ENCODE peak calls at places on chromosomes 5 and 9, in eight cellular contexts. H, I, X, J, C, A, V and R are unnamed samples.

GRCh38 chr5:120706877-120707276 is 242.8 kb downstream of the PRR16 start:
- DNase-seq in H (no peak), I (no peak), X (no peak), J (no peak), C (no peak), A (no peak), V (no peak), R (no peak)

GRCh38 chr5:160477266-160477970 is 55.8 kb downstream of the PTTG1 start:
- DNase-seq in H (no peak), I (no peak), X (peak; percentile 31), J (no peak), C (no peak), A (no peak), V (no peak), R (no peak)

GRCh38 chr9:21708225-21708624 is 94.2 kb upstream of the MTAP start:
- DNase-seq in H (no peak), I (no peak), X (no peak), J (no peak), C (no peak), A (no peak), V (no peak), R (no peak)

GRCh38 chr5:141934099-141934844 is 10.6 kb downstream of the DELE1 start:
- DNase-seq in H (no peak), I (no peak), X (no peak), J (no peak), C (no peak), A (peak; percentile 53), V (no peak), R (no peak)

GRCh38 chr9:127155314-127155713 is 32.9 kb upstream of the ANGPTL2 start:
- DNase-seq in H (no peak), I (no peak), X (no peak), J (no peak), C (no peak), A (no peak), V (no peak), R (no peak)

GRCh38 chr5:127919818-127920217 is 163.7 kb upstream of the SLC12A2 start:
- DNase-seq in H (no peak), I (no peak), X (no peak), J (no peak), C (no peak), A (no peak), V (no peak), R (no peak)

GRCh38 chr5:133977858-133978257 is 9.4 kb upstream of the C5orf15 start:
- DNase-seq in H (no peak), I (no peak), X (peak; percentile 72), J (no peak), C (peak; percentile 79), A (no peak), V (no peak), R (no peak)

GRCh38 chr9:1025131-1025530 is 25.0 kb upstream of the DMRT2 start:
- DNase-seq in H (no peak), I (no peak), X (no peak), J (no peak), C (no peak), A (no peak), V (no peak), R (no peak)

GRCh38 chr9:121541256-121541655 is 41.6 kb upstream of the GGTA1 start:
- DNase-seq in H (no peak), I (no peak), X (no peak), J (no peak), C (no peak), A (no peak), V (no peak), R (no peak)

GRCh38 chr9:27151693-27152397 is 42.8 kb downstream of the TEK start:
- DNase-seq in H (no peak), I (no peak), X (peak; percentile 11), J (no peak), C (peak; percentile 53), A (no peak), V (no peak), R (no peak)